ENCODE peak calls at places on chromosomes 13 and 19, in nine cellular contexts. U is PC-9; O is CD8-positive, alpha-beta T cell; Y is GM23338; A is psoas muscle; T is fibroblast of lung; H is HCT116; C is cardiac muscle cell; Q is PC-3. S is an unnamed sample.

GRCh38 chr19:17847538-17848366 is at the start of gene JAK3:
- DNase-seq in U (no peak), T (peak; percentile 62), A (peak; percentile 58), H (no peak), O (peak; percentile 88), Y (peak; percentile 94), Q (no peak), C (peak; percentile 89), S (peak; percentile 79)

GRCh38 chr13:45119469-45119989 is 781 bp upstream of the GTF2F2 start:
- DNase-seq in O (peak; percentile 82), Y (no peak), C (peak; percentile 78), Q (no peak), H (no peak), T (peak; percentile 72), A (no peak), U (no peak), S (no peak)

GRCh38 chr13:76769238-76769859 is 116.9 kb downstream of the KCTD12 start:
- DNase-seq in C (no peak), T (no peak), H (no peak), U (no peak), Y (no peak), Q (no peak), O (no peak), A (no peak), S (no peak)

GRCh38 chr13:21800847-21801616 is 130.2 kb downstream of the FGF9 start:
- DNase-seq in A (no peak), O (no peak), T (no peak), C (no peak), H (no peak), Q (peak; percentile 1), Y (peak; percentile 2), U (no peak), S (no peak)

GRCh38 chr13:51587372-51587771 is 3.1 kb downstream of the WDFY2 start:
- DNase-seq in C (no peak), A (no peak), Q (no peak), O (no peak), Y (no peak), U (no peak), H (no peak), T (no peak), S (no peak)

GRCh38 chr13:103282571-103283450 is 216.6 kb upstream of the SLC10A2 start:
- DNase-seq in U (peak; percentile 55), H (no peak), O (no peak), Y (no peak), A (no peak), T (peak; percentile 93), C (peak; percentile 92), Q (peak; percentile 86), S (no peak)

GRCh38 chr13:76884571-76885202 is 1.5 kb downstream of the KCTD12 start:
- DNase-seq in C (peak; percentile 51), A (no peak), O (no peak), H (no peak), T (peak; percentile 55), Q (peak; percentile 16), Y (no peak), U (no peak), S (no peak)

GRCh38 chr19:30649149-30649548 is 277.0 kb downstream of the ZNF536 start:
- DNase-seq in Q (no peak), O (no peak), Y (no peak), C (no peak), T (no peak), H (no peak), U (no peak), A (no peak), S (no peak)

DNA sequence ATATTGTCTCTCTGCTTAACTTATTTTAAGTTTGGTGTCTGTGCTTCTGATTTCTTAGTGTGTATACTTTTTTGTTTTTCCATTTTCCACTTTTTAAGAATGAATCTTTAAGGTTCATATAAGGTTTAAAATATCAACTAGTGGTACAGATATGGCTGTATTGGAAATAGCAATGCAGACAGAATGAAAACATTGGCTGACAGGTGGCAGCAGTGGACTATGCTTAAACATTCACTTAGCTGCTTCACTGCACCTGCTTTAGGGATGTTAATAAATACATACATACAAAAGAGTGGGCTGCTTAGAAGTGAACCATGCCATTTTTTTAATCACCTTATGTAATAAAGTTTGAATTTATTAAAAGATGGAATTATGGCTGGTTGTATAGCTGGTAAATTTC is 27.3 kb downstream of the TM9SF2 start:
- DNase-seq in A (no peak), H (no peak), U (no peak), Y (no peak), T (peak; percentile 13), Q (peak; percentile 25), C (peak; percentile 16), O (peak; percentile 24), S (peak; percentile 15)
- TF ChIP-seq CTCF in A (no peak), H (peak; percentile 29), U (peak; percentile 45), Y (peak; percentile 46), T (no peak), Q (peak; percentile 38), C (peak; percentile 4), O (peak; percentile 32), S (peak; percentile 54)

DNA sequence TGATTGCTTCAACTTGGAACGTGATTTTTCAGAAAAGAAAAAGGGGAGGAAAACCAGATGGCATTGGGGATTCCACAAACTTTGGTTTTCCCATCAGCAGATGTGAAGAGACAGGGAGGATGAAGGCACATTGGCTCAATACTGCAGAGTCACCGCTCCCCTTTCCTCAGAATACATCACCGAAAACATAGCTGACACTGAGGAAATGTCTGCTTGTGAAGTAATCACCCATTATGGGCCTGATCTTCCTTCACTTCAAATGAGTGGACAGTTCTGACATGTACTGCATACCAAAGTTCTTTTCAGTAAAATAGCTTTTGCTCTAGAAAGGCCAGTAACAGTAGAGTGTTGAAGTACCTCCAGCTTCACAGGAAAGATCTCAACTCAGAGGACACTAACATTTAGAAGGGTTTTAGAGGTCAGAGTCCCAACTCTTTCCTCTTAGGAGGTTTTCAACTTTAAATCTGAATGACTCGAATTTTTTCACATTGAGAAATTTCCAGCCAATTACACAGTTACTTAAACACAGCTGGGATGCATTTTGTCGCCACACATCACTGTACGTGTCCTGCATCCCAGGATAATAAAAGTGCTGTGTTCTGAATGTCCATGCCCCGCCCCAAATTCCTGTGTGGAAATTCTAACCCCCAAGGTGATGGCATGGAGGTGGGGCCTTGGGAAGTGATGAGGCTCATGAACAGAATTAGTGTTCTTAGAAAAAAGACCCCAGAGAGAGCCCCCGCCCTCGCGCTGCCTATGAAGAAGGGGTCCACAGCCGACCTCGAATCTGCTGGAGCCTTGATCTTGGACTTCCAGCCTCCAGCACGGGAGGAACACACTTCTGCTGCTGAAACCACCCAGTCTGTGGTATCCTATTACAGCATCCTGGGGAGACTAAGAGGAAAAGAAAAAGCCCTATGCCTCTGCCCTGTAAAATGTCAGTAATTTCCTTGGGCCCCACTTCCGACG is 77.7 kb downstream of the COL4A1 start:
- DNase-seq in Q (no peak), U (no peak), C (no peak), H (no peak), T (no peak), A (no peak), Y (no peak), O (no peak), S (no peak)
- H3K4me1 ChIP-seq in Q (peaks cover 12% of the 10 kb centered on the region), U (peaks cover 32% of the 10 kb centered on the region), C (no peaks in the 10 kb centered on the region), H (no peaks in the 10 kb centered on the region), T (peaks cover 23% of the 10 kb centered on the region), A (peaks cover 25% of the 10 kb centered on the region), Y (no peaks in the 10 kb centered on the region), O (no peaks in the 10 kb centered on the region), S (no peaks in the 10 kb centered on the region)

GRCh38 chr13:32840113-32840512 is 176.1 kb upstream of the KL start:
- DNase-seq in T (no peak), A (no peak), U (no peak), H (no peak), Y (no peak), O (no peak), Q (no peak), C (no peak), S (no peak)

GRCh38 chr13:32838985-32839384 is 177.2 kb upstream of the KL start:
- DNase-seq in Y (no peak), O (no peak), U (no peak), T (peak; percentile 72), A (no peak), Q (peak; percentile 56), C (peak; percentile 33), H (no peak), S (no peak)

GRCh38 chr13:32837973-32838940 is 178.0 kb upstream of the KL start:
- DNase-seq in A (no peak), Q (no peak), H (no peak), C (no peak), Y (peak; percentile 33), U (no peak), O (no peak), T (no peak), S (no peak)

GRCh38 chr13:32837307-32837972 is 178.8 kb upstream of the KL start:
- DNase-seq in A (no peak), H (no peak), O (no peak), Y (no peak), T (no peak), C (no peak), Q (peak; percentile 56), U (no peak), S (no peak)

DNA sequence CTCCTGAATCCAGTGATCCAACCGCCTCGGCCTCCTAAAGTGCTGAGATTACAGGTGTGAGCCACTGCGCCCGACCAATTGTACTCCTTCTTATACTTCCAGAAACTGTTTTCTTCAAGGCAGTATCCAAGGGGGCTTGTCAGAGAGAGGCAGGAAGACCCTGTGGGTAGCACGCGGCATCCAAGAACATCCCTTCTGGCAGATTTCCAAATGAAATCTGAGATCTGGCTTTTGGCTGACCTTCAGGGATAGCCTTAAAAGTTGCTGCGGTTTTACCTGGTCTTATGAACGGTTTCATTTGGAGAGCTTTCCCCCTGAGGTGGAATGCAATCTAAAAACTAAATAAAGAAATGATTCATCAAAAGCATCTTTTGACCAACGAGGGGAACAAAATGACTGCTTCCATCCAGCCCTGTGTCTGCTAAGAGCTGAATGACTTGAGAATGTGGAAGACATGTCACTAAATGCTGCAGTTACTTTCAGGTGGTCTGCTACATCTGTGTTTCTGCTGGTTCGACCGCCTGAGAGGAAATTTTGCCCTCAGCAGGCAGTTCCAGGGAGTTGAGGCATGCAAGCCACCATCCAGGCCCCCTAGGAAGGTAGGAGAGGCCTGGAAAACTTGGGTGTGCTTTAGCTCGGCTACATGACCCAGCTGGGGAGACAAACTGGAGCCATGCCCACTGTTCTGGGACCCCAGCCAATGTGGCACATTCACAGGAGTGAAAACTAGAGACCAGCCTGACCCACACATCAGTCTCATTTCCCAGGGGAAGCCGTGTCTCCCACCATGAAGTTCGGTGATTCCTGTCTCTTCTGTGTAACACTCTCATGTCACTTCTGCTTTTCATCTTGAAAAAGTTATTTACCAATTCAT is 175.1 kb upstream of the KL start:
- DNase-seq in O (no peak), Q (no peak), U (no peak), T (no peak), Y (no peak), H (no peak), C (no peak), A (no peak), S (peak; percentile 37)
- TF ChIP-seq CTCF in O (no peak), Q (no peak), U (no peak), T (no peak), Y (no peak), H (no peak), C (no peak), A (no peak), S (no peak)

GRCh38 chr19:33284756-33285155 is 17.6 kb downstream of the CEBPA start:
- DNase-seq in U (no peak), H (no peak), A (no peak), Y (no peak), T (no peak), C (no peak), O (no peak), Q (no peak), S (no peak)

GRCh38 chr19:33285441-33285927 is 16.9 kb downstream of the CEBPA start:
- DNase-seq in U (no peak), A (no peak), H (no peak), C (no peak), Y (no peak), O (no peak), T (no peak), Q (no peak), S (no peak)

GRCh38 chr19:33283578-33283977 is 18.8 kb downstream of the CEBPA start:
- DNase-seq in A (no peak), U (no peak), Q (no peak), T (no peak), Y (no peak), H (no peak), C (no peak), O (no peak), S (no peak)

GRCh38 chr19:33282036-33282686 is 20.2 kb downstream of the CEBPA start:
- DNase-seq in O (no peak), A (no peak), Y (no peak), T (no peak), C (no peak), Q (peak; percentile 51), U (no peak), H (no peak), S (no peak)

GRCh38 chr19:33284146-33284643 is 18.1 kb downstream of the CEBPA start:
- DNase-seq in A (no peak), O (no peak), Q (no peak), C (no peak), H (no peak), U (no peak), T (no peak), Y (no peak), S (no peak)
- H3K4me1 ChIP-seq in A (no peaks in the 10 kb centered on the region), O (peaks cover 7% of the 10 kb centered on the region), Q (peaks cover 19% of the 10 kb centered on the region), C (no peaks in the 10 kb centered on the region), H (no peaks in the 10 kb centered on the region), U (no peaks in the 10 kb centered on the region), T (no peaks in the 10 kb centered on the region), Y (peaks cover 9% of the 10 kb centered on the region), S (no peaks in the 10 kb centered on the region)

S was measured in BE2C.